ENCODE peak calls at places on chromosomes 16 and 17, in six cellular contexts. L, D, Q, A, C and F are unnamed samples. For H3K4me1 and H3K79me2, the result is how much of the 10 kb centered on the place peaks cover.

GRCh38 chr16:70520612-70521297 is 2.6 kb downstream of the COG4 start:
- DNase-seq in Q (no peak), L (no peak), A (peak), D (no peak), C (peak), F (no peak)

GRCh38 chr16:66176111-66176510 is 190.4 kb upstream of the CDH5 start:
- DNase-seq in C (no peak), Q (no peak), A (no peak), L (no peak), D (no peak), F (no peak)

GRCh38 chr16:68370221-68370920 is 59.6 kb downstream of the PRMT7 start:
- DNase-seq in D (peak), C (no peak), L (no peak), A (no peak), Q (no peak), F (no peak)

GRCh38 chr16:77749415-77749814 is 27.1 kb downstream of the NUDT7 start:
- DNase-seq in C (no peak), D (no peak), Q (no peak), A (no peak), L (no peak), F (no peak)

GRCh38 chr17:47295037-47295873 is 28.5 kb upstream of the EFCAB13 start:
- DNase-seq in Q (no peak), L (no peak), D (no peak), C (no peak), A (no peak), F (no peak)

GRCh38 chr17:34721326-34721725 is 141.9 kb downstream of the TMEM132E start:
- DNase-seq in A (peak), Q (no peak), C (no peak), L (no peak), D (no peak), F (no peak)

GRCh38 chr16:11448796-11449416 is 103.6 kb downstream of the RMI2 start:
- DNase-seq in Q (no peak), A (no peak), C (no peak), L (no peak), D (no peak), F (no peak)

GRCh38 chr16:3027983-3028715 is 4.3 kb downstream of the THOC6 start:
- DNase-seq in C (peak), Q (peak), L (peak), A (peak), D (peak), F (peak)

GRCh38 chr16:10581507-10581906 is 1.1 kb upstream of the EMP2 start:
- DNase-seq in Q (no peak), D (no peak), C (peak), A (no peak), L (no peak), F (no peak)

GRCh38 chr16:22948603-22949368 is 134.8 kb downstream of the HS3ST2 start:
- DNase-seq in A (peak), Q (peak), L (peak), C (peak), D (peak), F (peak)

GRCh38 chr16:70638814-70639792 is 7.3 kb upstream of the IL34 start:
- DNase-seq in D (no peak), L (no peak), A (no peak), Q (peak), C (peak), F (peak)

GRCh38 chr17:39270923-39271322 is 45.2 kb upstream of the STAC2 start:
- DNase-seq in A (no peak), L (peak), Q (peak), D (no peak), C (peak), F (peak)

GRCh38 chr16:83728518-83728917 is 79.3 kb upstream of the HSBP1 start:
- DNase-seq in L (no peak), C (no peak), A (no peak), Q (no peak), D (no peak), F (no peak)

GRCh38 chr17:11645426-11645825 is 47.2 kb downstream of the DNAH9 start:
- DNase-seq in L (no peak), C (no peak), D (no peak), A (no peak), Q (no peak), F (no peak)

GRCh38 chr17:2214047-2214717 is 89.4 kb downstream of the SMG6 start:
- DNase-seq in Q (peak), A (no peak), D (no peak), C (peak), L (no peak), F (no peak)

GRCh38 chr16:4606354-4606753 is 8.3 kb downstream of the UBALD1 start:
- DNase-seq in A (no peak), C (no peak), L (no peak), Q (no peak), D (no peak), F (no peak)

GRCh38 chr16:4517812-4518211 is 20.8 kb downstream of the CDIP1 start:
- DNase-seq in L (peak), Q (peak), A (no peak), D (no peak), C (peak), F (peak)

GRCh38 chr16:50301626-50302471 is 35.5 kb downstream of the ADCY7 start:
- DNase-seq in C (peak), L (no peak), A (peak), D (no peak), Q (no peak), F (no peak)

GRCh38 chr17:6475411-6475810 is 31.2 kb downstream of the PIMREG start:
- DNase-seq in C (no peak), D (no peak), A (no peak), L (no peak), Q (no peak), F (no peak)

GRCh38 chr16:72012607-72013006 is 4.1 kb downstream of the DHODH start:
- DNase-seq in D (no peak), C (no peak), L (no peak), A (no peak), Q (peak), F (no peak)

GRCh38 chr16:72013888-72014538 is 5.5 kb downstream of the DHODH start:
- DNase-seq in A (no peak), Q (peak), C (no peak), L (no peak), D (no peak), F (no peak)

GRCh38 chr16:72013389-72013788 is 4.8 kb downstream of the DHODH start:
- DNase-seq in L (no peak), D (no peak), A (peak), Q (no peak), C (no peak), F (no peak)

GRCh38 chr16:72008424-72009216 is at the start of gene DHODH:
- DNase-seq in A (peak), Q (peak), C (peak), L (peak), D (peak), F (peak)

DNA sequence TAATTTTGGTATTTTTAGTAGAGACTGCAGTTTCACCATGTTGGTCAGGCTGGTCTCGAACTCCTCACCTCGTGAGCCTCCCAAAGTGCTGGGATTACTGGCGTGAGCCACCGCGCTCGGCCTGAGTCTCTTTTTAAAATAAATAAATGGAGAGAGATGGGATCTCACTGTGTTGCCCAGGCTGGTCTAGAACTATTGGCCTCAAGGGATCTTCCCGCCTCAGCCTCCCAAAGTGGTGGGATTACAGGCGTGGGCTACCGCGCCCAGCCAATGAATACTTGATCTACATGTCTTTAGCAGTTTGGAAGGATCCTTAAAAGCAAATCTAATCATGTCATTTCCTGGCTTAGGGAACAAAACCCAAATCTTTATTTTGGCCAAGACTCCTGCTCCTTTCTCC is 1.2 kb downstream of the DHODH start:
- DNase-seq in L (no peak), Q (no peak), A (no peak), D (no peak), C (no peak), F (no peak)
- H3K4me1 ChIP-seq in L (under half), Q (under half), A (under half), D (under half), C (under half), F (under half)

DNA sequence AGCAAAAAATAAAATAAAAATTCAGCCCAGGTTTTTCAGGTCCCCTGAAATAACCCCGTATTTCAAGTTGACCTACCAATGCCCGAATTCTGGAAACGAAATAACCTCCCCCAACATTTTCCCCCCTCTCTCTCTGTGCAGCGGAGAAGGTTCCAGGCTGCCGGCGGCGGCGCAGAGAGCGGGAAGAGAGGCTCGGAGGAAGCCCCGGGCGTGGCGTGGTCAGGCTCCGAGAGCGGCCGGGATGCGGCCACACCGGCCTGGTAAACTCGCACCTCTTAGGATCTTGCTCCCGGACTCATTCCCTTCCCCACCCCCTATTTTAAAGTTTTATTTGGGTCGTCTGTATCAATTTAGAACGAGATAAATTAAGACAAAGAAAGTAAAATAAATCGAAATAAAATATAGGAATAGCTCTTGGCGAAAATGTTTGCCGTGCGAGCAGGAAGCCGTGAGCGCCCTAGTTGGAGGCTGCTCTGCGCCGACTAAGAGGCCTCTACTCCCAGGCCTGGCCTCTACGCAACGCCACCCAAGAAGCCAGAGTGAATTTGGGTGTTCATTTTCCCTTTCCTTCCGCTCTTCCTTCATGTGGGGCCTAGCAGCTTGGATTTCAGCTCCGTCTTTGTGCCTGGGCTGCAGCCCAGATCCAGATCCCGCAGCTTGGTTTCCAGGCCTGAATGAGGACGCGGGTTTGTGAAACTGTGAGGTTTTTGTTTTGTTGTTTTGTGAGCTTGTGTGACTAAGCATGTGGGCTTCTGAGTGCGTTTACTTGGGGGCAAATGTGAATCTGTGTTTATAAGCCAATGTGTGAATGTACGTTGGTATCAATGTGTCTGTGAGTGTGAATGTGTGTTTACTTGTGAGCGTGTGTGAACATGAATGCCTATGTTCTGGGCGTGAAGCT is 1.5 kb upstream of the HOXB6 start:
- DNase-seq in D (no peak), Q (no peak), L (no peak), A (no peak), C (no peak), F (no peak)
- H3K79me2 ChIP-seq in D (under half), Q (under half), L (under half), A (half or more), C (under half), F (under half)

DNA sequence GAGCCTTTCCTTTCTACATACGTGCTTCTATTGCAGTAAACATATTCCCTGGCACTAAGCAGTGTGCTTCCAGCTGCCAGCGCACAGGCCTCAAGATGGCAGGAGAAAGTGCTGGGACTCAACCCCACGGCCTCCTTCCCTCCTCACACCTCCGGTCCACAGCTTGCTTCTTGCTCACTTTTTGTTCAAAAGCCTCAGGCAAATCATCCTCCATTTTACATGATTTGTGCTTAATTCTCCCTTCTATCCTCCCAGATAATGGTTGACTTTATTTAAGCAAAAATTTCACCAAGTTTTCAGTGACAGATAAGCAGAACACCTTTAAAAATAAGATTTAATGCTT is 5.5 kb downstream of the CDK5R1 start:
- DNase-seq in C (no peak), A (no peak), D (no peak), L (no peak), Q (no peak), F (no peak)
- H3K4me1 ChIP-seq in C (under half), A (under half), D (under half), L (under half), Q (under half), F (under half)

DNA sequence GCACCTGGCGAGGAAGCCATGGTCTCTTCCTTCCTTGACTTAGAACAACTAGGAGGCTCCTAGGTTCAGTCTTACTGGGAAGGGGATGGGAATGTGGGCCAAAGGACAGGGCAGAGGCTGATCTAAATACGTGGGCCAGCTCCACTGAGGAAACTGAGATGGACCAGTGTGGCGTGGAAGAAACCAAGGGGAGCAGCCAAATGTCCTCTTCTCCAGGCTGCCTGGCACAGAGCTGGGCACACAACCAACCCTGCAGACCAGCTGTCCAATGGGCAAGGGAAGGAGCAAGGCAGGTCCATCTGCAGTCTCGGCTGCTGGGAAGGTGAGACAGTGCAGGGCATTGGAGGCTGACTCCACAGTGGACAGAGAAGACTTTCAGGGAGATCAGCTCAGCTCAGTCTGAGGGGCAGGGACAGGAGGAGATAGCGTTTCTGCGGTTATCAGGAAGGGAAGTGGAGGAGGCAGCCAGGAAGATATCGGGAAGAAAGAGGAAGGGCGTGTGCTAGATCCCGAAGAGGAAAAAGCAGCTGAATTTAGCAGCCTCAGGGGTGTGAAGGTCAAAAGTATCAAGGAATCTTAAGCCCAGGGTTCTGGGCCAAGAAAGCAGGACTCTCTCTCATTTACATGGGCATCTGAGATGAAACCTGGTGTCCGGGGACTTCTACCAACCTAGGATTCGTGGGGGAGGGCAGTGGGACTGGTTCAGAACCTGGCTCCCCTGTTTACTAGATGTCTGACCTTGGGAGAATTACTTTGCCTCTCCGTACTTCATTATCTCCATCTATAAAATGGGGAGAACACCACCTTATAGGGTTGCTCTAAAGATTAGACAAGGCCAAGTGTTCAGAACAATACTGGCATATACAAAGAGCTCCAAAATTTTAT is 1.8 kb downstream of the KIFC3 start:
- DNase-seq in D (no peak), L (no peak), A (no peak), Q (peak), C (no peak), F (no peak)
- H3K79me2 ChIP-seq in D (under half), L (under half), A (under half), Q (under half), C (under half), F (under half)

GRCh38 chr17:82295472-82295814 is 21.9 kb upstream of the CSNK1D start:
- DNase-seq in L (no peak), A (no peak), Q (no peak), C (no peak), D (no peak), F (no peak)
- H3K4me1 ChIP-seq in L (under half), A (under half), Q (under half), C (under half), D (half or more), F (under half)

GRCh38 chr16:85612801-85613608 is at the start of gene GSE1:
- DNase-seq in Q (peak), C (peak), L (peak), A (peak), D (peak), F (peak)
- H3K79me2 ChIP-seq in Q (under half), C (under half), L (half or more), A (half or more), D (half or more), F (under half)

DNA sequence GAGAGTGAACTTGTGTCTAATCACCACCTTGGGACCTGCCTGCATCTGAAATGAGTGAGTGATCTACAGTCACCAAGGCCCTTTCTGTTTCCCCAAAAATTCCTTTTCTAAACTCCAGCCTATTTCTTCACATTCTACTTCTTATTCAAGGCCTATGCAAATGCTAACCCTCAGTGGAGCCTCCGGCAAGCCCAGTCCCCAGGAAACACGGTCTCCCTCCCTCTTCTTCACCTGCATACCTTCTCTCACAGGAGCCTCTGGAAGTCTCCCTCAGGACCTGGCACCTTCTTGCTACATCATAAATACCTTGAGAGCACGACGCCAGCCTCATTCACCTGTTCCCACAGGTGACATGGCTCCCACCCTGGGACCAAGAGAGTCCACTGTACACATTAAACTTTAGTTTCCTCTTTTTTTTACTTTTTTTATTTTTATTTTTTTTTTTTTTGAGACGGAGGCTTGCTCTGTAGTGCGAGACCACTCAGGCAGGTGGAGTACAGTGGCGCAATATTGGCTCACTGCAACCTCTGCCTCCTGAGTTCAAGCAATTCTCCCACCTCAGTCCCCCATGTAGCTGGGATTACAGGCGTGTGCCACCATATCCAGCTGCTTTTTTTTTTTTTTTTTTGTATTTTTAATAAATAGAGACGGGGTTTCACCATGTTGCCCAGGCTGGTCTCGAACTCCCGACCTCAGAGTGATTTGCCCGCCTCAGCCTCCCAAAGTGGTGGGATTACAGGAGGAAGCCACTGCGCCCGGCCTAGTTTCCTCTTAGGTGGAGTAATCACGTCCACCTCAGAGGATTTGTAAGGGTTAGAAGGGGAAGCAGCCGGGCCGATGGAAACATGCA is 97.3 kb downstream of the ANKRD11 start:
- DNase-seq in A (no peak), Q (peak), L (peak), D (no peak), C (no peak), F (no peak)
- H3K4me1 ChIP-seq in A (under half), Q (under half), L (half or more), D (under half), C (under half), F (under half)